ENCODE peak calls at places on chromosomes 7 and 10, in eight cellular contexts. J, L, N, C, V, G, B and F are unnamed samples.
A peak's percentile ranks its signal among the peaks of the same experiment; 100 is the strongest.

GRCh38 chr7:158266426-158266816 is 321.2 kb downstream of the PTPRN2 start:
- DNase-seq in J (no peak), L (no peak), N (no peak), C (no peak), V (no peak), G (no peak), B (peak; percentile 54), F (no peak)

GRCh38 chr10:47027108-47027811 is 116.0 kb downstream of the PTPN20 start:
- DNase-seq in J (peak; percentile 4), L (no peak), N (no peak), C (no peak), V (peak; percentile 7), G (no peak), B (no peak), F (no peak)

GRCh38 chr10:18087398-18087797 is 52.8 kb upstream of the CACNB2 start:
- DNase-seq in J (peak; percentile 79), L (no peak), N (no peak), C (no peak), V (peak; percentile 24), G (no peak), B (no peak), F (no peak)

GRCh38 chr10:22391605-22392004 is 46.3 kb downstream of the SPAG6 start:
- DNase-seq in J (no peak), L (no peak), N (no peak), C (no peak), V (no peak), G (no peak), B (no peak), F (no peak)

GRCh38 chr7:30090111-30090510 is 44.7 kb upstream of the MTURN start:
- DNase-seq in J (no peak), L (no peak), N (no peak), C (no peak), V (no peak), G (no peak), B (no peak), F (no peak)

GRCh38 chr10:66591865-66592264 is 334.0 kb upstream of the LRRTM3 start:
- DNase-seq in J (no peak), L (no peak), N (no peak), C (no peak), V (no peak), G (no peak), B (no peak), F (peak; percentile 61)

GRCh38 chr7:36760856-36761762 is 36.8 kb upstream of the AOAH start:
- DNase-seq in J (no peak), L (no peak), N (no peak), C (no peak), V (no peak), G (no peak), B (no peak), F (no peak)

GRCh38 chr10:24958701-24959392 is 6.4 kb upstream of the PRTFDC1 start:
- DNase-seq in J (peak; percentile 51), L (no peak), N (peak; percentile 40), C (no peak), V (peak; percentile 18), G (no peak), B (no peak), F (no peak)

GRCh38 chr10:87671416-87671815 is 11.7 kb downstream of the PAPSS2 start:
- DNase-seq in J (no peak), L (no peak), N (no peak), C (no peak), V (no peak), G (no peak), B (no peak), F (no peak)
- H3K27ac ChIP-seq in J (no peak overlapping the region), L (no peak overlapping the region), N (no peak overlapping the region), C (no peak overlapping the region), V (no peak overlapping the region), G (no peak overlapping the region), B (no peak overlapping the region), F (no peak overlapping the region)

GRCh38 chr7:28621369-28621807 is 209.1 kb downstream of the CREB5 start:
- DNase-seq in J (no peak), L (no peak), N (no peak), C (no peak), V (no peak), G (no peak), B (no peak), F (no peak)
- H3K27ac ChIP-seq in J (no peak overlapping the region), L (no peak overlapping the region), N (no peak overlapping the region), C (no peak overlapping the region), V (no peak overlapping the region), G (no peak overlapping the region), B (no peak overlapping the region), F (no peak overlapping the region)

GRCh38 chr10:78494179-78494578 is 460.5 kb downstream of the RPS24 start:
- DNase-seq in J (no peak), L (no peak), N (no peak), C (no peak), V (no peak), G (no peak), B (no peak), F (no peak)

GRCh38 chr10:78492424-78492823 is 458.8 kb downstream of the RPS24 start:
- DNase-seq in J (no peak), L (no peak), N (no peak), C (no peak), V (no peak), G (no peak), B (no peak), F (no peak)

GRCh38 chr10:78489034-78489433 is 455.4 kb downstream of the RPS24 start:
- DNase-seq in J (no peak), L (no peak), N (no peak), C (no peak), V (no peak), G (no peak), B (no peak), F (no peak)

DNA sequence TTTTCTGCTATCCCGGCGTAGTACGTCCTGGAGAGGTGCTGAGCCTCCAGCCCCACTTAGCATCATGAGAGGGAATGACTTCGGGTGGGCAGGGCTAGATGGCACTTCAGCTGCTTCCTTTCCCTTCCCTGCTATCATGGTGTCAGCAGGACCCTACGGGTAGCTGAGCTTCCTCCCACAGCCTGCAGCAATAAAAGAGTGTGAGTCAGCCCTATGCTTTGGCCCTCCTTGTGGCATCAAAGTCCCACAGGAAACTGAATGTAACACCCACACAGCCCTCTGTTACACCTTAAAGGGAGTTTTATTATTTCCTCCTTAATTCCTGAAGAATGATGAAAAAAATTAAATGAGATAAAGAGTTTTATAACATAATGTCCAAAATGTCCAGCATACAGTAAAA is 458.1 kb downstream of the RPS24 start:
- DNase-seq in J (no peak), L (no peak), N (no peak), C (no peak), V (no peak), G (no peak), B (no peak), F (no peak)
- H3K27ac ChIP-seq in J (no peak overlapping the region), L (no peak overlapping the region), N (no peak overlapping the region), C (no peak overlapping the region), V (no peak overlapping the region), G (no peak overlapping the region), B (no peak overlapping the region), F (no peak overlapping the region)

DNA sequence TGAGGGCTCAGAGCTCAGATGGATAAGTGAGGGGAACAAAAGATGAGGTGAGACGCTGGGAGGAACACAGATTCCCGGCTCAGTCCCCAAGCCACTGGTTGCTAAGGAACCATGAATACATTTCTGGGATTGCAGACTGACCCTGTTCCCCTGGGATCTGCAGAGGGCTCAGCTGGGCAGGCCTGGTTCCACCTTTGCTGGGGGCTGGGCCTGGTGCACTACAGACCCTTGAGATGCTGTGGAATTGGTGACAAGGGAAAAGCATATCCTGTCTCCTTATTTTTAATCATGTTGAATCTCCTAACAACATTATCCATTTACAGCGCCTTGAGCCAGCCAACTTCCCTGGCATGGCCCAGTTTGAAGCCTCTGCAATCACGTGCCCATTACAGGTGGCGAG is 19.3 kb downstream of the ELFN1 start:
- DNase-seq in J (no peak), L (peak; percentile 12), N (no peak), C (no peak), V (no peak), G (no peak), B (no peak), F (no peak)
- H3K27ac ChIP-seq in J (no peak overlapping the region), L (no peak overlapping the region), N (no peak overlapping the region), C (no peak overlapping the region), V (no peak overlapping the region), G (no peak overlapping the region), B (no peak overlapping the region), F (no peak overlapping the region)

GRCh38 chr7:20304366-20304765 is 26.3 kb upstream of the ITGB8 start:
- DNase-seq in J (no peak), L (no peak), N (no peak), C (no peak), V (peak; percentile 39), G (no peak), B (no peak), F (no peak)
- H3K27ac ChIP-seq in J (no peak overlapping the region), L (no peak overlapping the region), N (no peak overlapping the region), C (no peak overlapping the region), V (no peak overlapping the region), G (no peak overlapping the region), B (no peak overlapping the region), F (no peak overlapping the region)

GRCh38 chr10:125095228-125095627 is 65.1 kb downstream of the CTBP2 start:
- DNase-seq in J (no peak), L (no peak), N (no peak), C (no peak), V (no peak), G (no peak), B (no peak), F (no peak)
- H3K27ac ChIP-seq in J (no peak overlapping the region), L (no peak overlapping the region), N (no peak overlapping the region), C (no peak overlapping the region), V (no peak overlapping the region), G (no peak overlapping the region), B (peak overlapping the region; percentile 76), F (peak overlapping the region; percentile 77)

GRCh38 chr10:70806841-70807240 is 8.9 kb upstream of the SGPL1 start:
- DNase-seq in J (no peak), L (no peak), N (no peak), C (no peak), V (no peak), G (no peak), B (no peak), F (no peak)

GRCh38 chr10:70804424-70804814 is 11.3 kb upstream of the SGPL1 start:
- DNase-seq in J (no peak), L (no peak), N (no peak), C (no peak), V (no peak), G (no peak), B (no peak), F (peak; percentile 71)

GRCh38 chr10:70801854-70802253 is 13.9 kb upstream of the SGPL1 start:
- DNase-seq in J (no peak), L (no peak), N (no peak), C (no peak), V (no peak), G (no peak), B (no peak), F (no peak)

GRCh38 chr10:70805619-70806215 is 10.0 kb upstream of the SGPL1 start:
- DNase-seq in J (no peak), L (no peak), N (no peak), C (no peak), V (no peak), G (no peak), B (no peak), F (no peak)

DNA sequence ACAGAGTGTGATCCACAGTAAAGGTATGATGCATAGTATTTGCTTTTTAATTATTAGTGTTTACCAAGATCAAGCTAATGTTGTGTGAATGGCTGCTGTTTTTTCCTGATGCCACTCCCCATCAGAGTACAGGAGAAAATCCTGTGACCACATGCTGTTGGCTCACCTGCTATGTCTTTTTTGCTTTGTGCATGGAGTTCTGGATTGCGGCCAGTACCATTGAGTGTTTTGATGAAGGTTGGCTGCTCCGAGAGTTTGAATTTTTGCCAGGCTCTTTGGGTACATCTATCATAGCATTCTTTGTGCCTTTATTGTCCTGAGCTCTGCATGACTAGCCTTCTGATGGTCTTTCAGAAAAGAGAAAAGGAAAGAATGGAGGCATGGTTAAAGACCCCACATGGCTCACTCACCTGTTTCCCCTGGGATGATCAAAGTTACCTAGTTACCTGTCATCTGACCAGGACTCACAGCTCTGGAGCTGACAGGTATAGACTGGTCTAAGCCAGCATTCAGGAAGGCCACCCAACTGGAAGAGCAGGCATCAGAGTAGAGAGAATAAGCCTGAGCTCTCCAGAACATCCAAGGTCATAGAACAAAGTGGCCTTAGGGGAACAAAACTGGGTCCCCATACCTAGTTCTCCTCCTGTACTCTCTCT is 11.9 kb upstream of the SGPL1 start:
- DNase-seq in J (no peak), L (no peak), N (no peak), C (no peak), V (no peak), G (no peak), B (no peak), F (peak; percentile 24)
- H3K27ac ChIP-seq in J (no peak overlapping the region), L (peak overlapping the region; percentile 8), N (no peak overlapping the region), C (no peak overlapping the region), V (no peak overlapping the region), G (no peak overlapping the region), B (no peak overlapping the region), F (no peak overlapping the region)